ENCODE peak calls at places on chromosomes 7 and 10, in four cellular contexts. R is activated naive CD8-positive, alpha-beta T cell treated with anti-CD3 and anti-CD28 coated beads, Interleukin-2, amount 50 U/mL, for 24 hours; I is NCI-H2171 treated with DMSO at 0.1 percent for 48 hours; M is astrocyte of the spinal cord. X is an unnamed sample.
A peak's percentile ranks its signal among the peaks of the same experiment; 100 is the strongest.

GRCh38 chr10:100232101-100232500 is 2.7 kb upstream of the CHUK start:
- DNase-seq in R (no peak), I (no peak), M (no peak), X (no peak)

GRCh38 chr10:88687853-88688467 is 18.1 kb upstream of the LIPK start:
- DNase-seq in R (no peak), I (no peak), M (peak; percentile 36), X (peak; percentile 23)

GRCh38 chr10:98391578-98391991 is 23.4 kb downstream of the PYROXD2 start:
- DNase-seq in R (no peak), I (no peak), M (no peak), X (peak; percentile 94)

GRCh38 chr7:107584716-107585115 is 4.7 kb downstream of the BCAP29 start:
- DNase-seq in R (no peak), I (no peak), M (no peak), X (no peak)

GRCh38 chr7:2726316-2727018 is 38.5 kb downstream of the AMZ1 start:
- DNase-seq in R (no peak), I (no peak), M (no peak), X (no peak)

GRCh38 chr10:35011771-35012191 is 78.4 kb downstream of the CUL2 start:
- DNase-seq in R (no peak), I (no peak), M (peak; percentile 47), X (no peak)

GRCh38 chr7:42247301-42247700 is 10.3 kb upstream of the GLI3 start:
- DNase-seq in R (no peak), I (no peak), M (peak; percentile 85), X (no peak)

GRCh38 chr10:58326967-58327381 is 7.8 kb upstream of the UBE2D1 start:
- DNase-seq in R (no peak), I (no peak), M (peak; percentile 48), X (no peak)

GRCh38 chr10:63633677-63634487 is 112.7 kb downstream of the REEP3 start:
- DNase-seq in R (no peak), I (peak; percentile 17), M (peak; percentile 55), X (peak; percentile 86)

GRCh38 chr10:93369588-93370164 is 112.5 kb downstream of the MYOF start:
- DNase-seq in R (no peak), I (no peak), M (no peak), X (no peak)

GRCh38 chr10:50260791-50261281 is 9.5 kb upstream of the ASAH2 start:
- DNase-seq in R (no peak), I (no peak), M (no peak), X (no peak)

GRCh38 chr10:125782661-125783060 is 7.0 kb upstream of the MMP21 start:
- DNase-seq in R (no peak), I (peak; percentile 5), M (no peak), X (no peak)

GRCh38 chr7:133070562-133070961 is 11.3 kb downstream of the CHCHD3 start:
- DNase-seq in R (no peak), I (no peak), M (no peak), X (no peak)

GRCh38 chr10:28036587-28036986 is 37.7 kb upstream of the ODAD2 start:
- DNase-seq in R (no peak), I (no peak), M (peak; percentile 75), X (no peak)